ENCODE peak calls at places on chromosomes 16 and 17, in nine cellular contexts. One of them, this sample, is unnamed.

GRCh38 chr16:87161822-87162676 is 155.1 kb downstream of the C16orf95 start:
- DNase-seq in Ammon's horn: no peak
- DNase-seq in stimulated activated CD4-positive, alpha-beta T cell treated with anti-CD3 and anti-CD28 coated beads, Interleukin-1b, Interleukin-23, amount 100 ng/mL, for 1 hour: no peak
- DNase-seq in hypothalamus: no peak
- DNase-seq in mesenchymal stem cell: no peak
- DNase-seq in AG04449: no peak
- DNase-seq in skeletal muscle cell: no peak
- DNase-seq in sciatic nerve: no peak
- DNase-seq in esophagus muscularis mucosa: no peak
- DNase-seq in this sample: no peak

GRCh38 chr16:56349086-56349415 is 76.3 kb downstream of the AMFR start:
- DNase-seq in Ammon's horn: no peak
- DNase-seq in stimulated activated CD4-positive, alpha-beta T cell treated with anti-CD3 and anti-CD28 coated beads, Interleukin-1b, Interleukin-23, amount 100 ng/mL, for 1 hour: no peak
- DNase-seq in hypothalamus: no peak
- DNase-seq in mesenchymal stem cell: no peak
- DNase-seq in AG04449: no peak
- DNase-seq in skeletal muscle cell: no peak
- DNase-seq in sciatic nerve: no peak
- DNase-seq in esophagus muscularis mucosa: no peak
- DNase-seq in this sample: no peak

GRCh38 chr16:82055728-82056549 is 20.9 kb downstream of the HSD17B2 start:
- DNase-seq in Ammon's horn: no peak
- DNase-seq in stimulated activated CD4-positive, alpha-beta T cell treated with anti-CD3 and anti-CD28 coated beads, Interleukin-1b, Interleukin-23, amount 100 ng/mL, for 1 hour: no peak
- DNase-seq in hypothalamus: no peak
- DNase-seq in mesenchymal stem cell: no peak
- DNase-seq in AG04449: no peak
- DNase-seq in skeletal muscle cell: no peak
- DNase-seq in sciatic nerve: no peak
- DNase-seq in esophagus muscularis mucosa: no peak
- DNase-seq in this sample: no peak

GRCh38 chr16:79372504-79373184 is 227.9 kb downstream of the MAF start:
- DNase-seq in Ammon's horn: no peak
- DNase-seq in stimulated activated CD4-positive, alpha-beta T cell treated with anti-CD3 and anti-CD28 coated beads, Interleukin-1b, Interleukin-23, amount 100 ng/mL, for 1 hour: no peak
- DNase-seq in hypothalamus: no peak
- DNase-seq in mesenchymal stem cell: peak; percentile 86
- DNase-seq in AG04449: no peak
- DNase-seq in skeletal muscle cell: no peak
- DNase-seq in sciatic nerve: no peak
- DNase-seq in esophagus muscularis mucosa: no peak
- DNase-seq in this sample: no peak

GRCh38 chr16:19094542-19095365 is 19.0 kb upstream of the ITPRIPL2 start:
- DNase-seq in Ammon's horn: no peak
- DNase-seq in stimulated activated CD4-positive, alpha-beta T cell treated with anti-CD3 and anti-CD28 coated beads, Interleukin-1b, Interleukin-23, amount 100 ng/mL, for 1 hour: no peak
- DNase-seq in hypothalamus: no peak
- DNase-seq in mesenchymal stem cell: no peak
- DNase-seq in AG04449: no peak
- DNase-seq in skeletal muscle cell: no peak
- DNase-seq in sciatic nerve: no peak
- DNase-seq in esophagus muscularis mucosa: no peak
- DNase-seq in this sample: no peak

GRCh38 chr17:14310101-14310500 is 9.2 kb downstream of the HS3ST3B1 start:
- DNase-seq in Ammon's horn: no peak
- DNase-seq in stimulated activated CD4-positive, alpha-beta T cell treated with anti-CD3 and anti-CD28 coated beads, Interleukin-1b, Interleukin-23, amount 100 ng/mL, for 1 hour: no peak
- DNase-seq in hypothalamus: no peak
- DNase-seq in mesenchymal stem cell: no peak
- DNase-seq in AG04449: no peak
- DNase-seq in skeletal muscle cell: no peak
- DNase-seq in sciatic nerve: no peak
- DNase-seq in esophagus muscularis mucosa: no peak
- DNase-seq in this sample: no peak

GRCh38 chr17:48294193-48294909 is 135.7 kb downstream of the SKAP1 start:
- DNase-seq in Ammon's horn: no peak
- DNase-seq in stimulated activated CD4-positive, alpha-beta T cell treated with anti-CD3 and anti-CD28 coated beads, Interleukin-1b, Interleukin-23, amount 100 ng/mL, for 1 hour: no peak
- DNase-seq in hypothalamus: no peak
- DNase-seq in mesenchymal stem cell: no peak
- DNase-seq in AG04449: no peak
- DNase-seq in skeletal muscle cell: no peak
- DNase-seq in sciatic nerve: no peak
- DNase-seq in esophagus muscularis mucosa: no peak
- DNase-seq in this sample: no peak

GRCh38 chr17:75319818-75320691 is 30.8 kb upstream of the SLC25A19 start:
- DNase-seq in Ammon's horn: no peak
- DNase-seq in stimulated activated CD4-positive, alpha-beta T cell treated with anti-CD3 and anti-CD28 coated beads, Interleukin-1b, Interleukin-23, amount 100 ng/mL, for 1 hour: no peak
- DNase-seq in hypothalamus: no peak
- DNase-seq in mesenchymal stem cell: peak; percentile 61
- DNase-seq in AG04449: no peak
- DNase-seq in skeletal muscle cell: peak; percentile 39
- DNase-seq in sciatic nerve: no peak
- DNase-seq in esophagus muscularis mucosa: no peak
- DNase-seq in this sample: no peak

GRCh38 chr17:55219939-55220338 is 44.8 kb upstream of the HLF start:
- DNase-seq in Ammon's horn: no peak
- DNase-seq in stimulated activated CD4-positive, alpha-beta T cell treated with anti-CD3 and anti-CD28 coated beads, Interleukin-1b, Interleukin-23, amount 100 ng/mL, for 1 hour: no peak
- DNase-seq in hypothalamus: no peak
- DNase-seq in mesenchymal stem cell: no peak
- DNase-seq in AG04449: no peak
- DNase-seq in skeletal muscle cell: no peak
- DNase-seq in sciatic nerve: no peak
- DNase-seq in esophagus muscularis mucosa: peak; percentile 64
- DNase-seq in this sample: no peak

GRCh38 chr17:17077861-17078732 is 35.8 kb downstream of the MPRIP start:
- DNase-seq in Ammon's horn: no peak
- DNase-seq in stimulated activated CD4-positive, alpha-beta T cell treated with anti-CD3 and anti-CD28 coated beads, Interleukin-1b, Interleukin-23, amount 100 ng/mL, for 1 hour: no peak
- DNase-seq in hypothalamus: no peak
- DNase-seq in mesenchymal stem cell: no peak
- DNase-seq in AG04449: no peak
- DNase-seq in skeletal muscle cell: no peak
- DNase-seq in sciatic nerve: peak; percentile 37
- DNase-seq in esophagus muscularis mucosa: no peak
- DNase-seq in this sample: no peak

GRCh38 chr17:65181237-65182061 is 44.3 kb downstream of the RGS9 start:
- DNase-seq in Ammon's horn: no peak
- DNase-seq in stimulated activated CD4-positive, alpha-beta T cell treated with anti-CD3 and anti-CD28 coated beads, Interleukin-1b, Interleukin-23, amount 100 ng/mL, for 1 hour: no peak
- DNase-seq in hypothalamus: no peak
- DNase-seq in mesenchymal stem cell: no peak
- DNase-seq in AG04449: no peak
- DNase-seq in skeletal muscle cell: no peak
- DNase-seq in sciatic nerve: no peak
- DNase-seq in esophagus muscularis mucosa: no peak
- DNase-seq in this sample: no peak

GRCh38 chr16:89037261-89038152 is 56.1 kb upstream of the ACSF3 start:
- DNase-seq in Ammon's horn: no peak
- DNase-seq in stimulated activated CD4-positive, alpha-beta T cell treated with anti-CD3 and anti-CD28 coated beads, Interleukin-1b, Interleukin-23, amount 100 ng/mL, for 1 hour: no peak
- DNase-seq in hypothalamus: no peak
- DNase-seq in mesenchymal stem cell: peak; percentile 18
- DNase-seq in AG04449: no peak
- DNase-seq in skeletal muscle cell: no peak
- DNase-seq in sciatic nerve: no peak
- DNase-seq in esophagus muscularis mucosa: no peak
- DNase-seq in this sample: no peak

GRCh38 chr17:74523308-74523707 is 8.0 kb downstream of the CD300LB start:
- DNase-seq in Ammon's horn: no peak
- DNase-seq in stimulated activated CD4-positive, alpha-beta T cell treated with anti-CD3 and anti-CD28 coated beads, Interleukin-1b, Interleukin-23, amount 100 ng/mL, for 1 hour: no peak
- DNase-seq in hypothalamus: no peak
- DNase-seq in mesenchymal stem cell: no peak
- DNase-seq in AG04449: no peak
- DNase-seq in skeletal muscle cell: no peak
- DNase-seq in sciatic nerve: no peak
- DNase-seq in esophagus muscularis mucosa: peak; percentile 47
- DNase-seq in this sample: no peak

GRCh38 chr16:29974291-29975133 is 844 bp downstream of the TAOK2 start:
- DNase-seq in Ammon's horn: no peak
- DNase-seq in stimulated activated CD4-positive, alpha-beta T cell treated with anti-CD3 and anti-CD28 coated beads, Interleukin-1b, Interleukin-23, amount 100 ng/mL, for 1 hour: no peak
- DNase-seq in hypothalamus: no peak
- DNase-seq in mesenchymal stem cell: peak; percentile 27
- DNase-seq in AG04449: no peak
- DNase-seq in skeletal muscle cell: no peak
- DNase-seq in sciatic nerve: no peak
- DNase-seq in esophagus muscularis mucosa: no peak
- DNase-seq in this sample: no peak

GRCh38 chr17:61076649-61077048 is 323.0 kb upstream of the TBX2 start:
- DNase-seq in Ammon's horn: no peak
- DNase-seq in stimulated activated CD4-positive, alpha-beta T cell treated with anti-CD3 and anti-CD28 coated beads, Interleukin-1b, Interleukin-23, amount 100 ng/mL, for 1 hour: no peak
- DNase-seq in hypothalamus: no peak
- DNase-seq in mesenchymal stem cell: peak; percentile 6
- DNase-seq in AG04449: peak; percentile 33
- DNase-seq in skeletal muscle cell: no peak
- DNase-seq in sciatic nerve: no peak
- DNase-seq in esophagus muscularis mucosa: no peak
- DNase-seq in this sample: no peak

GRCh38 chr17:11981862-11982261 is 15.4 kb downstream of the ZNF18 start:
- DNase-seq in Ammon's horn: no peak
- DNase-seq in stimulated activated CD4-positive, alpha-beta T cell treated with anti-CD3 and anti-CD28 coated beads, Interleukin-1b, Interleukin-23, amount 100 ng/mL, for 1 hour: no peak
- DNase-seq in hypothalamus: no peak
- DNase-seq in mesenchymal stem cell: no peak
- DNase-seq in AG04449: no peak
- DNase-seq in skeletal muscle cell: no peak
- DNase-seq in sciatic nerve: no peak
- DNase-seq in esophagus muscularis mucosa: no peak
- DNase-seq in this sample: no peak

GRCh38 chr17:30550512-30551273 is 73.5 kb downstream of the GOSR1 start:
- DNase-seq in Ammon's horn: peak; percentile 37
- DNase-seq in stimulated activated CD4-positive, alpha-beta T cell treated with anti-CD3 and anti-CD28 coated beads, Interleukin-1b, Interleukin-23, amount 100 ng/mL, for 1 hour: no peak
- DNase-seq in hypothalamus: no peak
- DNase-seq in mesenchymal stem cell: peak; percentile 14
- DNase-seq in AG04449: no peak
- DNase-seq in skeletal muscle cell: no peak
- DNase-seq in sciatic nerve: no peak
- DNase-seq in esophagus muscularis mucosa: no peak
- DNase-seq in this sample: no peak

GRCh38 chr17:60610481-60610880 is 10.5 kb downstream of the PPM1D start:
- DNase-seq in Ammon's horn: no peak
- DNase-seq in stimulated activated CD4-positive, alpha-beta T cell treated with anti-CD3 and anti-CD28 coated beads, Interleukin-1b, Interleukin-23, amount 100 ng/mL, for 1 hour: no peak
- DNase-seq in hypothalamus: no peak
- DNase-seq in mesenchymal stem cell: peak; percentile 46
- DNase-seq in AG04449: no peak
- DNase-seq in skeletal muscle cell: no peak
- DNase-seq in sciatic nerve: no peak
- DNase-seq in esophagus muscularis mucosa: no peak
- DNase-seq in this sample: no peak

GRCh38 chr17:78826836-78827509 is 13.6 kb downstream of the USP36 start:
- DNase-seq in Ammon's horn: peak; percentile 64
- DNase-seq in stimulated activated CD4-positive, alpha-beta T cell treated with anti-CD3 and anti-CD28 coated beads, Interleukin-1b, Interleukin-23, amount 100 ng/mL, for 1 hour: no peak
- DNase-seq in hypothalamus: no peak
- DNase-seq in mesenchymal stem cell: no peak
- DNase-seq in AG04449: no peak
- DNase-seq in skeletal muscle cell: no peak
- DNase-seq in sciatic nerve: peak; percentile 73
- DNase-seq in esophagus muscularis mucosa: no peak
- DNase-seq in this sample: no peak

This sample was measured in SW 1271.